ENCODE peak calls at places on chromosomes 7 and 10, in nine cellular contexts. G, I, U, F, A, L, D, E and H are unnamed samples.

GRCh38 chr10:104527013-104527412 is 114.1 kb upstream of the SORCS3 start:
- DNase-seq in G (no peak), I (no peak), U (no peak), F (no peak), A (no peak), L (no peak), D (no peak), E (no peak), H (no peak)

GRCh38 chr7:144606231-144606630 is 202.7 kb upstream of the NOBOX start:
- DNase-seq in G (no peak), I (no peak), U (no peak), F (no peak), A (no peak), L (no peak), D (no peak), E (no peak), H (no peak)

GRCh38 chr7:82343-83155 is 109.8 kb upstream of the FAM20C start:
- DNase-seq in G (peak), I (no peak), U (no peak), F (peak), A (peak), L (no peak), D (no peak), E (no peak), H (no peak)

GRCh38 chr10:101940916-101941315 is 97.3 kb upstream of the KCNIP2 start:
- DNase-seq in G (no peak), I (no peak), U (no peak), F (no peak), A (no peak), L (no peak), D (no peak), E (no peak), H (no peak)

GRCh38 chr10:47264797-47265281 is 35.2 kb upstream of the GDF10 start:
- DNase-seq in G (no peak), I (no peak), U (no peak), F (no peak), A (no peak), L (no peak), D (no peak), E (no peak), H (peak)

GRCh38 chr10:93475227-93475626 is 6.9 kb downstream of the MYOF start:
- DNase-seq in G (no peak), I (no peak), U (no peak), F (no peak), A (no peak), L (no peak), D (no peak), E (no peak), H (no peak)

GRCh38 chr7:157268540-157268939 is 68.3 kb upstream of the DNAJB6 start:
- DNase-seq in G (no peak), I (no peak), U (peak), F (no peak), A (no peak), L (no peak), D (no peak), E (no peak), H (no peak)

GRCh38 chr10:102247724-102248123 is 2.4 kb downstream of the GBF1 start:
- DNase-seq in G (no peak), I (no peak), U (no peak), F (no peak), A (no peak), L (no peak), D (no peak), E (no peak), H (no peak)

GRCh38 chr7:45884136-45884535 is 4.2 kb upstream of the IGFBP1 start:
- DNase-seq in G (no peak), I (no peak), U (no peak), F (no peak), A (no peak), L (no peak), D (no peak), E (no peak), H (no peak)

GRCh38 chr7:8260871-8261707 is 878 bp downstream of the ICA1 start:
- DNase-seq in G (no peak), I (peak), U (peak), F (peak), A (peak), L (no peak), D (peak), E (no peak), H (no peak)

GRCh38 chr7:80785961-80786360 is 132.9 kb downstream of the SEMA3C start:
- DNase-seq in G (no peak), I (no peak), U (no peak), F (no peak), A (no peak), L (no peak), D (no peak), E (no peak), H (no peak)

GRCh38 chr10:82377608-82378007 is 502.6 kb downstream of the NRG3 start:
- DNase-seq in G (no peak), I (no peak), U (no peak), F (no peak), A (peak), L (no peak), D (no peak), E (no peak), H (no peak)

GRCh38 chr7:24842449-24843241 is 85.4 kb upstream of the GSDME start:
- DNase-seq in G (no peak), I (no peak), U (no peak), F (no peak), A (no peak), L (no peak), D (no peak), E (no peak), H (no peak)

GRCh38 chr10:8112230-8112915 is 57.9 kb downstream of the GATA3 start:
- DNase-seq in G (no peak), I (no peak), U (no peak), F (no peak), A (peak), L (no peak), D (no peak), E (no peak), H (no peak)

GRCh38 chr10:74011762-74012161 is 13.8 kb downstream of the VCL start:
- DNase-seq in G (no peak), I (no peak), U (no peak), F (no peak), A (peak), L (no peak), D (peak), E (peak), H (no peak)

GRCh38 chr10:5609952-5610616 is 56.3 kb downstream of the ASB13 start:
- DNase-seq in G (no peak), I (no peak), U (no peak), F (no peak), A (peak), L (no peak), D (no peak), E (no peak), H (no peak)

GRCh38 chr10:10886861-10887539 is 130.7 kb upstream of the CELF2 start:
- DNase-seq in G (no peak), I (peak), U (no peak), F (no peak), A (peak), L (no peak), D (no peak), E (no peak), H (no peak)

GRCh38 chr7:87369216-87369615 is 23.8 kb downstream of the CROT start:
- DNase-seq in G (no peak), I (no peak), U (no peak), F (no peak), A (no peak), L (no peak), D (no peak), E (no peak), H (no peak)

GRCh38 chr10:6154566-6154965 is 48.2 kb upstream of the PFKFB3 start:
- DNase-seq in G (no peak), I (no peak), U (peak), F (peak), A (no peak), L (no peak), D (no peak), E (no peak), H (no peak)

GRCh38 chr7:127365957-127366315 is 26.6 kb downstream of the ZNF800 start:
- DNase-seq in G (no peak), I (no peak), U (no peak), F (no peak), A (no peak), L (no peak), D (no peak), E (no peak), H (no peak)

GRCh38 chr10:115082521-115082920 is 10.6 kb upstream of the ATRNL1 start:
- DNase-seq in G (no peak), I (no peak), U (no peak), F (no peak), A (no peak), L (no peak), D (no peak), E (no peak), H (no peak)

GRCh38 chr7:2516194-2516555 is 3.4 kb upstream of the LFNG start:
- DNase-seq in G (no peak), I (no peak), U (no peak), F (no peak), A (no peak), L (no peak), D (no peak), E (no peak), H (no peak)

GRCh38 chr10:122086416-122087240 is 97.7 kb downstream of the TACC2 start:
- DNase-seq in G (no peak), I (no peak), U (no peak), F (no peak), A (no peak), L (no peak), D (no peak), E (no peak), H (no peak)

DNA sequence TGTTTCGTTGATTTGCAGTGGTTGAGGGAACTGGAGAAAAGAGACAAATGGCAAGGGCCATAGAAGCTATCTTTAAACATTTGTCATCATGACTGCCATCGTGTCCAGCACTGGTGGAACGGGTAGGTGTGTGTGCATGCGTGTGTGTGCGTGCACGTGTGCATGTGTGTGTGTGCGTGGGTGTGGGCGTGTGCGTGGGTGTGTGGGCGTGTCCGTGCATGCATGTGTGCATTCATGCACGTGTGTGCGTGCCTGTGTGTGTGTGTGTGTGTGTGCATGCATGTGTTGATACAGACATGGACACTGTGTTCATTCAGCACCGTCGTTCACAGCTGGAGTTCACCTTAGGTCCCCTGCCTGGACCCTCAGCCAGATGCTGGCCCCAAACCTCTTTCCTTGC is 38.1 kb upstream of the AP5Z1 start:
- DNase-seq in G (no peak), I (no peak), U (no peak), F (no peak), A (no peak), L (no peak), D (no peak), E (no peak), H (no peak)
- H3K27ac ChIP-seq in G (no peak), I (no peak), U (no peak), F (no peak), A (no peak), L (no peak), D (no peak), E (no peak), H (no peak)

DNA sequence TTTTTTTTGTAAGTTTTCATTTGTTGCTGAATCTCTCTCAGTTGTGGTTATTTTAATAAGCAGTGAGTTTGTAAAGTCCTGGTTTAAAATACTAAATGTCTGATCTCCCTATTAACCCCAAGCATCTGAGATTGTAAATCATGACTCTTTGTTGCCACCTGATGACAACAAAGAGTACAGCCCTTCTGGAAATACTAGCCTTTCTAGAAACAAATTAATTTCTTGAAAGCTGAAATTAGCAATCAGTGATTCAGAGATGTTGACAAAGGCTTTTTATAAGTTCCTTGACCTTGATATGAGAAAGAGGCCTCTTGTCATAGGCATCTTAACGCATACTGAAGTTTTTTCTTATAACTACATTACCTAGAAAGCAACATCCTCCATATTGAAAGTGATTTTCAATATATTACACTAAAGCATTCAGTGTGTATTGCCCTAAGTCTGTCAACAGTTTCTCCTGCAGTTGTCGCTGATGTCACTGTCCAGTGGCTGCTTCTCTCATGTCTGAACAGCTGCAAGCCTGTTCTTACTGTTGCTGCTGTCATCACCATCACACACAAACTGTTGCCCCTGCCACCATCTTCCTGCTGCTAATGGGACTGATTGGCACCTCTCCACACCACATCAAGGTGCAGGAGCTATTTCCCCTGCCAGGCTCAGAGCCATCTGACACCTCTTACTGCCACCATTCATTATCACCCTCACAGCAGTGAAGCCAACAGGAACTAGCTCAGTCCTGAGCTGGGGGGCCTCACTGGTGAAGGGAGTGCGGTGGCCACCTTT is 95.1 kb upstream of the LRGUK start:
- DNase-seq in G (no peak), I (no peak), U (no peak), F (no peak), A (no peak), L (no peak), D (no peak), E (no peak), H (no peak)
- TF ChIP-seq CTCF in G (peak), I (no peak), U (no peak), F (no peak), A (peak), L (no peak), D (no peak), E (no peak), H (no peak)

GRCh38 chr7:5231116-5231515 is 41.1 kb downstream of the WIPI2 start:
- DNase-seq in G (no peak), I (no peak), U (no peak), F (peak), A (no peak), L (no peak), D (no peak), E (no peak), H (no peak)
- H3K27ac ChIP-seq in G (no peak), I (no peak), U (no peak), F (no peak), A (no peak), L (peak), D (no peak), E (no peak), H (no peak)

GRCh38 chr7:98170944-98171343 is 40.3 kb upstream of the BHLHA15 start:
- DNase-seq in G (no peak), I (no peak), U (no peak), F (no peak), A (no peak), L (no peak), D (no peak), E (no peak), H (no peak)

GRCh38 chr7:98171449-98171848 is 39.8 kb upstream of the BHLHA15 start:
- DNase-seq in G (no peak), I (no peak), U (no peak), F (no peak), A (no peak), L (no peak), D (no peak), E (no peak), H (no peak)

GRCh38 chr7:98175260-98175604 is 36.0 kb upstream of the BHLHA15 start:
- DNase-seq in G (no peak), I (no peak), U (no peak), F (no peak), A (no peak), L (no peak), D (no peak), E (no peak), H (no peak)

GRCh38 chr7:98177553-98177952 is 33.7 kb upstream of the BHLHA15 start:
- DNase-seq in G (no peak), I (no peak), U (no peak), F (no peak), A (no peak), L (no peak), D (no peak), E (no peak), H (no peak)

DNA sequence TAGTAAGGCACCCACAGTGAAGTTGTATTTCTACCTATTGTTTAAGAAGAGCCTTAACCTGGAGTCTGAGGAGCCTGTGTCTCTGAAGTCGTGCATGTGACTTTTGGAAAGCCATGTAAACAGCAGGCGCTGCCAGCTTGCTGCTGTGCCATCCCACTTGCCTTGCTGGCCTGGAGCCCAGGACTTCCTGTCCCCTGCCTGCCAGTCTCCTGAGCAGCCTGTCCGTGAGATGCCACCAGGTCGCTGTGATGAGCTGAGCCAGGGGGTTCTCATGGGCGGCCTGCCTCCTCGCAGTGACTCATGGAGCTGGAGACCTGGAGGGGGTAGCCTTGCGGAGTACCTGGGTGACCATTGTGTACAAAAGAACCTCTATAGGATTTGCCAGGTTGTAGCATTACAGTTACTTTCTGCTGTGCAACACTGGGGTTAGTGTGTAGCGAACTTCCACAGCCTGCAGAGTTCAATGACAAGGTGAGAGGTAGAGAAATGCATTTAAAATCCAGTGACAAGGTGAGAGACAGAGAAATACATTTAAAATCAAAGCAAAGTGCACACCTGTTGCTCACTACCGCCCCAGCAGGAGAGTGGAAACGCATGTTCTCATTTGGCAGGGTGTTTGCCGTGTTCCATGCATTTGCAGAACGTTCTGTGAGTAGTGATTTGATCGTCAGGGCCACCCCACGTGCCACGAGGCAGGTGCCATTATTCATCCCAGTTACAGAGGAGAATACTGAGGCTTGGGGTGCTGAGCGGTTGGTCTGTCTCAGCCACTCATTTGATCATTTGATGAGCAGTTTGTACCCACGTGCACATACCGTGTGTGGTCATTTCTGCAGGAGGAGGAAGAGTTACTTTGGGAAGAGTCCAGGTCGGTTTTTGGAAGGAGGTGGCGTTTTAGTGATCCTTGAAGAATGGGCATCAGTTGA is 36.6 kb upstream of the BHLHA15 start:
- DNase-seq in G (no peak), I (no peak), U (no peak), F (peak), A (no peak), L (no peak), D (no peak), E (no peak), H (no peak)
- TF ChIP-seq CTCF in G (peak), I (no peak), U (no peak), F (no peak), A (no peak), L (no peak), D (no peak), E (no peak), H (no peak)